ENCODE peak calls at places on chromosomes 12 and 14, in five cellular contexts. J is HepG2, B is SK-N-SH, Y is HCT116, Q is suprapubic skin. C is an unnamed sample.

GRCh38 chr14:65847065-65847847 is 434.7 kb downstream of the FUT8 start:
- DNase-seq in Q (no peak), J (no peak), Y (no peak), B (no peak), C (no peak)

GRCh38 chr14:86838363-86838762 is 1154.6 kb downstream of the GALC start:
- DNase-seq in J (no peak), Q (no peak), B (no peak), Y (no peak), C (no peak)

GRCh38 chr12:48291511-48291910 is 59.2 kb downstream of the ZNF641 start:
- DNase-seq in Q (no peak), B (no peak), Y (no peak), J (no peak), C (no peak)

GRCh38 chr14:44803239-44803905 is 158.4 kb downstream of the KLHL28 start:
- DNase-seq in J (peak), Y (peak), B (peak), Q (no peak), C (no peak)

GRCh38 chr12:11170810-11171144 is 217 bp upstream of the SMIM10L1 start:
- DNase-seq in J (no peak), B (no peak), Y (no peak), Q (no peak), C (no peak)

GRCh38 chr12:27610380-27610779 is 85.9 kb upstream of the REP15 start:
- DNase-seq in J (no peak), B (no peak), Q (no peak), Y (peak), C (no peak)

GRCh38 chr12:95763809-95764253 is 26.7 kb downstream of the NTN4 start:
- DNase-seq in J (peak), Q (no peak), Y (peak), B (no peak), C (no peak)

GRCh38 chr12:126545411-126545810 is 1480.2 kb downstream of the AACS start:
- DNase-seq in J (no peak), B (no peak), Y (no peak), Q (no peak), C (no peak)

GRCh38 chr14:101034986-101035385 is 131.5 kb upstream of the RTL1 start:
- DNase-seq in B (no peak), Y (no peak), J (no peak), Q (peak), C (no peak)

DNA sequence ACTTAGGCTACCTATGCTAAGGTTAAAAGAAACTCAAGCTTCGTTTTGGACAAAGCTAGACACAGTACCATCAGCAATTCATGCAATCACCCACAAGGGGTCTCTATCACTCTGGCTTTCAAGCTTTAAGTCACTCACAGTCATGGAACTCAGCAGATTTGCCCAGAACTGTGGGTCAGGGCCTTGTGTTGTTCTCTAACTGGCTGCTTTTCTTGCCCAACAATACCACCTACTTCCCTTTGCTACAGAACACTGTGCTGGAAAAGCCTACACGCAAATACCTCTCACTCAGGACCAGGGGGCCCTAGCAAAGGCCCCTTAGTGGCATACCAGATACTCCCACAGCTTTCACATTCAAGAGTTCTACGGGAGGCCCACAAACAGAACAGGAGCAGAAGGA is 9.1 kb downstream of the NEMP1 start:
- DNase-seq in Q (no peak), Y (peak), B (peak), J (peak), C (no peak)
- TF ChIP-seq POLR2AphosphoS5 in Q (peak), Y (no peak), B (no peak), J (no peak), C (peak)

DNA sequence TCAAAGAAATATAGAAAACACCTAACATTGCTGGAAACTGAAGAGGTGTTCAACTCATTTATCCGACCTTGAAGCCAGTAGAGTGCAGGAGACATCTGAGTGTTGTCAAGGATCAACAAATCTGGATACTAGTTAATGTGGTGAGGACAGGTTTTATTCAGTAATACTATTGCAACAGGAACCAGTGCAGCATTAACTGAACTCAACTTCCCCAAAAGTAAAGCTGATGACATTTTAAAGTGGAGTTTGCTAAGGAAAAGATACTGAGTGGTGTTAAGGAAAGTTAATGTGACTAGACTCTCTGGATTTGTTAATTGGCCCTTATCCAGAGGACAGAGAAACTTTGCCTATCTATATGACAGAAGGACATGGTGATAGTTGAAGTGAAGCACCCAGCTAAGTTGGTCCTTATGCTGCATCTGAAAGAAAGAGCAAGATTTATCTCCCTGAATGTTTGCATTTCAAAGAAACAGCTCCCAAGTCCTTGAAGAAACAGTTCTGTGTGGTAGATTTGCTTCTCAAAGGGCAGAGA is 1.2 kb upstream of the CLEC7A start:
- DNase-seq in B (no peak), Y (no peak), J (no peak), Q (no peak), C (no peak)
- H3K27ac ChIP-seq in B (no peak), Y (no peak), J (no peak), Q (no peak), C (peak)

GRCh38 chr12:123524378-123524777 is 9.1 kb downstream of the RILPL1 start:
- DNase-seq in Q (no peak), B (no peak), Y (no peak), J (no peak), C (no peak)

GRCh38 chr12:123523518-123523917 is 10.0 kb downstream of the RILPL1 start:
- DNase-seq in Y (no peak), B (no peak), Q (no peak), J (no peak), C (no peak)

GRCh38 chr12:123528858-123529257 is 4.7 kb downstream of the RILPL1 start:
- DNase-seq in Q (no peak), J (no peak), B (no peak), Y (no peak), C (no peak)

GRCh38 chr12:123529636-123530035 is 3.9 kb downstream of the RILPL1 start:
- DNase-seq in Q (no peak), J (no peak), Y (no peak), B (no peak), C (no peak)

GRCh38 chr12:123526542-123527080 is 6.9 kb downstream of the RILPL1 start:
- DNase-seq in J (no peak), B (no peak), Y (no peak), Q (no peak), C (no peak)
- TF ChIP-seq POLR2AphosphoS5 in J (no peak), B (no peak), Y (no peak), Q (no peak), C (no peak)

GRCh38 chr14:73462078-73462715 is 3.9 kb upstream of the NUMB start:
- DNase-seq in B (peak), Q (peak), J (peak), Y (no peak), C (no peak)
- H3K27ac ChIP-seq in B (peak), Q (peak), J (peak), Y (no peak), C (peak)

GRCh38 chr14:104723651-104724406 is at the start of gene ADSS1:
- DNase-seq in Y (no peak), Q (no peak), J (peak), B (peak), C (no peak)
- TF ChIP-seq POLR2AphosphoS5 in Y (peak), Q (no peak), J (peak), B (peak), C (peak)

DNA sequence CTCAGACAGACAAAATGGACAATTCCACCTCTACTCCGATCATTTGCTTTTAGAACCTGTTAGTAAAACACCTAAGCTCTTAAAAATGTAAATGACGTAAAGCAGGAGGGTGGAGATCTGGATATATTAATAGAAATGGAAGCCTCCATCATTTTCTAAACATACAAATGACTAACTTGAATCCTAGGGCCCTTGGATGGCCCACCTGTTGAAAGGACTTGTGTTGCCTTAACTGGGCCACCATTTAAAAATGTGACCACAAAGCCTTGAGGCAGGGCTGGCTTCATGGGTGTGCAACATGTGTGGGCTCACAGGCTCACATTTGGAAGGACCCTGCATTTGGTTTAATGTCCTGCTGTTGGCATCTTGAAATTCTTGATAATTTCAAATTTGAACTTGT is 131.5 kb upstream of the PRMT8 start:
- DNase-seq in Q (no peak), J (no peak), B (no peak), Y (no peak), C (no peak)
- H3K27ac ChIP-seq in Q (no peak), J (no peak), B (no peak), Y (no peak), C (no peak)

GRCh38 chr12:76028649-76029277 is 2.8 kb downstream of the PHLDA1 start:
- DNase-seq in J (peak), Q (no peak), Y (no peak), B (no peak), C (no peak)

GRCh38 chr12:76024942-76025600 is 6.5 kb downstream of the PHLDA1 start:
- DNase-seq in J (no peak), B (no peak), Q (no peak), Y (no peak), C (no peak)

GRCh38 chr12:76025601-76026575 is 5.7 kb downstream of the PHLDA1 start:
- DNase-seq in J (no peak), Y (no peak), Q (no peak), B (no peak), C (no peak)

GRCh38 chr12:76024102-76024781 is 7.3 kb downstream of the PHLDA1 start:
- DNase-seq in B (no peak), Q (no peak), J (no peak), Y (no peak), C (no peak)

GRCh38 chr12:76026643-76027063 is 4.9 kb downstream of the PHLDA1 start:
- DNase-seq in B (no peak), Y (no peak), J (peak), Q (no peak), C (no peak)
- TF ChIP-seq POLR2AphosphoS5 in B (peak), Y (peak), J (peak), Q (no peak), C (peak)

DNA sequence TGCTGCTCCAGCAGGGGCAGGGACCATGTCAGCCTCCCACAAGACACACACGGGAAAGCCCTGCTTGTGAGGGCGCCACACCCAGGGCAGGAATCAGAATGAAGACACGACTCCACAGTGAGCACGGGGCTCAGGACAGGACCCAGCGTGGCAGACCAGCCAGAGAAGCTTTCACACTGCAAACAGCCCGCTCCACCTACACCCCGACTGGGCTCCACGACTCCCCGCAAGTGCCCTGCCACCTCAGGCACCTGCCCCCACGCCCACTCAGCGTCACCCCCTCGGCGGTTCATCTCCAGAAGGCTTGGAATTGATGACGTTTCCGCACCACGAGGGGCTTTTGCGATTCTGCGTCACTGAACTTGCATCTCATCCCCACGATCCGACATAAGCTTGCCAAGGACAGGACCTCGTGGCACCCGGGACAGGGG is 91.1 kb downstream of the FBXL14 start:
- DNase-seq in Y (no peak), Q (no peak), J (no peak), B (no peak), C (no peak)
- H3K27ac ChIP-seq in Y (no peak), Q (no peak), J (no peak), B (no peak), C (no peak)